ENCODE peak calls at places on chromosome 6, in nine cellular contexts. U, Q, B, H, K, T, L, G and D are unnamed samples.

GRCh38 chr6:138614151-138614550 is 114.9 kb upstream of the NHSL1 start:
- DNase-seq in U (no peak), Q (no peak), B (no peak), H (no peak), K (no peak), T (no peak), L (no peak), G (no peak), D (no peak)

GRCh38 chr6:140043762-140044378 is 669.4 kb upstream of the CITED2 start:
- DNase-seq in U (no peak), Q (no peak), B (no peak), H (no peak), K (no peak), T (peak; percentile 56), L (no peak), G (no peak), D (no peak)

GRCh38 chr6:121837545-121838229 is 402.2 kb downstream of the GJA1 start:
- DNase-seq in U (no peak), Q (no peak), B (no peak), H (no peak), K (no peak), T (no peak), L (no peak), G (no peak), D (no peak)

GRCh38 chr6:111474106-111474505 is 8.9 kb downstream of the REV3L start:
- DNase-seq in U (no peak), Q (no peak), B (no peak), H (no peak), K (no peak), T (no peak), L (no peak), G (no peak), D (no peak)

GRCh38 chr6:122868137-122868536 is 79.1 kb downstream of the SMPDL3A start:
- DNase-seq in U (no peak), Q (no peak), B (no peak), H (no peak), K (no peak), T (no peak), L (no peak), G (no peak), D (no peak)

GRCh38 chr6:12238191-12238590 is 52.0 kb upstream of the EDN1 start:
- DNase-seq in U (no peak), Q (no peak), B (no peak), H (no peak), K (no peak), T (no peak), L (no peak), G (no peak), D (no peak)

GRCh38 chr6:1884313-1884712 is 274.6 kb downstream of the FOXC1 start:
- DNase-seq in U (no peak), Q (no peak), B (no peak), H (no peak), K (no peak), T (no peak), L (no peak), G (no peak), D (no peak)

GRCh38 chr6:32170294-32170693 is 5.6 kb downstream of the AGPAT1 start:
- DNase-seq in U (no peak), Q (no peak), B (no peak), H (no peak), K (no peak), T (no peak), L (no peak), G (no peak), D (no peak)

GRCh38 chr6:165707067-165707853 is 44.2 kb upstream of the PDE10A start:
- DNase-seq in U (peak; percentile 31), Q (no peak), B (no peak), H (no peak), K (no peak), T (no peak), L (no peak), G (no peak), D (no peak)

GRCh38 chr6:73983367-73983766 is 287.4 kb downstream of the CD109 start:
- DNase-seq in U (no peak), Q (no peak), B (peak; percentile 43), H (no peak), K (no peak), T (peak; percentile 81), L (no peak), G (no peak), D (no peak)

GRCh38 chr6:7535498-7535897 is 6.0 kb upstream of the DSP start:
- DNase-seq in U (no peak), Q (no peak), B (peak; percentile 48), H (no peak), K (no peak), T (peak; percentile 83), L (no peak), G (no peak), D (no peak)

GRCh38 chr6:149529650-149530049 is 16.2 kb downstream of the PPIL4 start:
- DNase-seq in U (no peak), Q (no peak), B (no peak), H (no peak), K (no peak), T (no peak), L (no peak), G (no peak), D (no peak)
- H3K36me3 ChIP-seq in U (peaks cover 9% of the 10 kb centered on the region), Q (no peaks in the 10 kb centered on the region), B (peaks cover 42% of the 10 kb centered on the region), H (peaks cover 34% of the 10 kb centered on the region), K (peaks cover 26% of the 10 kb centered on the region), T (peaks cover 74% of the 10 kb centered on the region), L (peaks cover 46% of the 10 kb centered on the region), G (peaks cover 23% of the 10 kb centered on the region), D (peaks cover 64% of the 10 kb centered on the region)

GRCh38 chr6:113290684-113291083 is 566.5 kb upstream of the MARCKS start:
- DNase-seq in U (no peak), Q (no peak), B (no peak), H (no peak), K (no peak), T (no peak), L (no peak), G (no peak), D (no peak)

GRCh38 chr6:113287396-113287795 is 569.7 kb upstream of the MARCKS start:
- DNase-seq in U (no peak), Q (no peak), B (no peak), H (no peak), K (no peak), T (no peak), L (no peak), G (no peak), D (no peak)

GRCh38 chr6:113288409-113288808 is 568.7 kb upstream of the MARCKS start:
- DNase-seq in U (no peak), Q (no peak), B (no peak), H (no peak), K (no peak), T (no peak), L (no peak), G (no peak), D (no peak)

GRCh38 chr6:113293106-113293505 is 564.0 kb upstream of the MARCKS start:
- DNase-seq in U (no peak), Q (no peak), B (no peak), H (no peak), K (no peak), T (no peak), L (no peak), G (no peak), D (no peak)

GRCh38 chr6:113291751-113292445 is 565.2 kb upstream of the MARCKS start:
- DNase-seq in U (no peak), Q (no peak), B (no peak), H (no peak), K (no peak), T (peak; percentile 71), L (no peak), G (no peak), D (peak; percentile 64)
- H3K36me3 ChIP-seq in U (no peaks in the 10 kb centered on the region), Q (no peaks in the 10 kb centered on the region), B (no peaks in the 10 kb centered on the region), H (no peaks in the 10 kb centered on the region), K (no peaks in the 10 kb centered on the region), T (no peaks in the 10 kb centered on the region), L (no peaks in the 10 kb centered on the region), G (no peaks in the 10 kb centered on the region), D (no peaks in the 10 kb centered on the region)

DNA sequence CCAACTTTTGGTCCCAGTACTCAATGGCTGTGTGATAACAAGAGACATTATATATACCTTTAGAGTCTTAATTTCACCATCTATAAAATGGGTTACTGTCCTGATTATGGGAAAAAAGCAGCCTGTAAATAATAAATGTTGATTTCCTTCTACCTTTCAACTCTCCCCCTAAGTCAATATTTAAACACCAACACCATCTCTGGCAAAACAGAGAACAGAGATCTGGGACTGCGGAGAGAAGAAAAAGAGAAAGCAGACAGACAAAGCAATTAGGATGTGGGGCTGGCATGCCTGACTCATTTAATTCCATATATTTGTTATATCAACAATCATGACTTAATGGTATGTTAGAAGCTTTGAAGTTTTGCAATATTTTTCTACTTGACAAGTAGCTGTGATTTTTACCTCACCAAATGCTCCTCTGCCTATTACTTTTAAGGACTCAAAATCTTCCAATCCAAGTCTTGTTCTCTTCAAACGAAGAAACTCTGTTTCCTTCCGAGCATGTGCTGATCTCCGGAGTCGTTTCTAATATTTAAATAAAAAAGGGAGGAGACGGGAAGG is 23.3 kb downstream of the STK38 start:
- DNase-seq in U (no peak), Q (no peak), B (no peak), H (no peak), K (no peak), T (no peak), L (no peak), G (no peak), D (no peak)
- H3K36me3 ChIP-seq in U (peaks cover 9% of the 10 kb centered on the region), Q (peaks cover 2% of the 10 kb centered on the region), B (peaks cover 45% of the 10 kb centered on the region), H (peaks cover 59% of the 10 kb centered on the region), K (peaks cover 26% of the 10 kb centered on the region), T (peaks cover 61% of the 10 kb centered on the region), L (peaks cover 54% of the 10 kb centered on the region), G (peaks cover 21% of the 10 kb centered on the region), D (peaks cover 35% of the 10 kb centered on the region)

GRCh38 chr6:38860041-38860440 is 144.9 kb downstream of the DNAH8 start:
- DNase-seq in U (no peak), Q (no peak), B (no peak), H (no peak), K (no peak), T (no peak), L (no peak), G (no peak), D (no peak)
- H3K36me3 ChIP-seq in U (no peaks in the 10 kb centered on the region), Q (no peaks in the 10 kb centered on the region), B (no peaks in the 10 kb centered on the region), H (no peaks in the 10 kb centered on the region), K (no peaks in the 10 kb centered on the region), T (no peaks in the 10 kb centered on the region), L (no peaks in the 10 kb centered on the region), G (no peaks in the 10 kb centered on the region), D (no peaks in the 10 kb centered on the region)

DNA sequence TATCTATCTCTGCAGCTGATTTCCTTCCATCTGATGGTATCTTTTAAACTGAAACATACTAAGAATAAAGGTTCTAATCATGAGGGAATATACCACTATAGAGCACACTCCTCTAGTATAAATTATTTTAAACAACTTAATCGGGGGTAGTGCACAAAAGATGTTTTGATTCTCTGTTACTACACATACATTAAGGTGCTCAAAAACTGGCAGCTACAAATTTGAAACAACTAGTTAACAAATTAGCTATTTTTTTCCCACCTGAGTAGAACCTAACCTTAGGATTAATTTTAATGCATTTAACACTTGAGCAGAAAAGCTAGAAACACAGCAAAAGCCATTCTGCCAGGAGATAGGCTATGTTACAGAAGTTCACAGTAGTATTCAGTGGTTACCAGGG is 23.0 kb downstream of the CCNC start:
- DNase-seq in U (no peak), Q (no peak), B (no peak), H (no peak), K (no peak), T (no peak), L (no peak), G (no peak), D (no peak)
- H3K36me3 ChIP-seq in U (peaks cover 11% of the 10 kb centered on the region), Q (peaks cover 2% of the 10 kb centered on the region), B (peaks cover 13% of the 10 kb centered on the region), H (peaks cover 24% of the 10 kb centered on the region), K (peaks cover 32% of the 10 kb centered on the region), T (peaks cover 62% of the 10 kb centered on the region), L (peaks cover 23% of the 10 kb centered on the region), G (peaks cover 59% of the 10 kb centered on the region), D (peaks cover 48% of the 10 kb centered on the region)